ENCODE peak calls at places on chromosomes 11 and 22, in eight cellular contexts. J, G, N, F, C, R, I and K are unnamed samples.

GRCh38 chr11:105151936-105152554 is 12.5 kb upstream of the CARD18 start:
- DNase-seq in I (no peak), J (no peak), R (no peak), C (no peak), F (peak), G (no peak), N (no peak), K (no peak)

GRCh38 chr11:19939415-19939929 is 220.8 kb downstream of the DBX1 start:
- DNase-seq in I (no peak), N (no peak), J (no peak), C (no peak), G (no peak), R (no peak), F (no peak), K (no peak)

GRCh38 chr11:1870721-1871466 is 18.0 kb downstream of the LSP1 start:
- DNase-seq in N (peak), F (no peak), C (no peak), I (no peak), J (no peak), G (no peak), R (no peak), K (no peak)

GRCh38 chr11:2807276-2807681 is 78.3 kb downstream of the CDKN1C start:
- DNase-seq in G (peak), C (no peak), F (no peak), N (peak), R (peak), I (peak), J (no peak), K (no peak)

GRCh38 chr11:16301462-16301861 is 54.9 kb downstream of the SOX6 start:
- DNase-seq in F (no peak), G (no peak), I (no peak), J (no peak), R (no peak), C (no peak), N (no peak), K (no peak)

GRCh38 chr11:87878373-87878779 is 296.9 kb downstream of the RAB38 start:
- DNase-seq in C (no peak), R (peak), F (peak), G (no peak), N (no peak), I (peak), J (peak), K (peak)

GRCh38 chr11:62850911-62851806 is 11.8 kb upstream of the WDR74 start:
- DNase-seq in N (no peak), J (no peak), R (peak), C (no peak), F (no peak), G (peak), I (peak), K (no peak)

GRCh38 chr22:30863161-30863833 is 105.3 kb downstream of the MORC2 start:
- DNase-seq in I (peak), R (peak), J (no peak), C (no peak), F (peak), G (no peak), N (peak), K (no peak)

GRCh38 chr11:28107331-28107725 is 628 bp downstream of the KIF18A start:
- DNase-seq in N (no peak), J (no peak), F (peak), I (peak), R (no peak), C (no peak), G (peak), K (no peak)

GRCh38 chr11:57647960-57648776 is 1.5 kb downstream of the YPEL4 start:
- DNase-seq in I (no peak), R (no peak), C (no peak), N (no peak), G (no peak), F (no peak), J (no peak), K (no peak)

GRCh38 chr11:73087730-73088129 is 54.4 kb downstream of the FCHSD2 start:
- DNase-seq in N (no peak), I (no peak), C (no peak), R (no peak), J (no peak), F (peak), G (no peak), K (no peak)

GRCh38 chr11:3201112-3201581 is 17.5 kb downstream of the MRGPRG start:
- DNase-seq in I (no peak), R (no peak), F (no peak), N (no peak), C (no peak), G (no peak), J (no peak), K (no peak)

DNA sequence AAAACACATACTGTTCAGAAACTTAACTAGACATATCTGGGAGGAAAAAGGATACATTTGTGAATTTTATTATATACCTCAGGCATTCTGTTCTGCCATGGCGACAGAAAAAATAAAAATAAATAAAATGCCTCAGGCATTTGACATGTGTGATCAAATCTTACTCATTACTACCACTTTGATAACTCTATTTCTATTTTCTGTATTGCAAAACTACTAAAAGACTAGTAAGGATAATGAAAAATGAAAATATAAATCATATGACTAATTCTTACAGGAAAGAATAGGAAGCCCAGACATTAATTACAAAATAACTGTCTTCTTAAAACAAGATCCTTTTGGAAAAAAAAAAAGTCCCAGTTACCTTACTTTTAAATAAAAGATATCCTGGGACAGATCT is 5.3 kb downstream of the PICALM start:
- DNase-seq in C (no peak), N (no peak), R (no peak), J (no peak), G (no peak), I (no peak), F (no peak), K (no peak)
- H3K4me3 ChIP-seq in C (no peak), N (no peak), R (no peak), J (no peak), G (no peak), I (no peak), F (no peak), K (no peak)

DNA sequence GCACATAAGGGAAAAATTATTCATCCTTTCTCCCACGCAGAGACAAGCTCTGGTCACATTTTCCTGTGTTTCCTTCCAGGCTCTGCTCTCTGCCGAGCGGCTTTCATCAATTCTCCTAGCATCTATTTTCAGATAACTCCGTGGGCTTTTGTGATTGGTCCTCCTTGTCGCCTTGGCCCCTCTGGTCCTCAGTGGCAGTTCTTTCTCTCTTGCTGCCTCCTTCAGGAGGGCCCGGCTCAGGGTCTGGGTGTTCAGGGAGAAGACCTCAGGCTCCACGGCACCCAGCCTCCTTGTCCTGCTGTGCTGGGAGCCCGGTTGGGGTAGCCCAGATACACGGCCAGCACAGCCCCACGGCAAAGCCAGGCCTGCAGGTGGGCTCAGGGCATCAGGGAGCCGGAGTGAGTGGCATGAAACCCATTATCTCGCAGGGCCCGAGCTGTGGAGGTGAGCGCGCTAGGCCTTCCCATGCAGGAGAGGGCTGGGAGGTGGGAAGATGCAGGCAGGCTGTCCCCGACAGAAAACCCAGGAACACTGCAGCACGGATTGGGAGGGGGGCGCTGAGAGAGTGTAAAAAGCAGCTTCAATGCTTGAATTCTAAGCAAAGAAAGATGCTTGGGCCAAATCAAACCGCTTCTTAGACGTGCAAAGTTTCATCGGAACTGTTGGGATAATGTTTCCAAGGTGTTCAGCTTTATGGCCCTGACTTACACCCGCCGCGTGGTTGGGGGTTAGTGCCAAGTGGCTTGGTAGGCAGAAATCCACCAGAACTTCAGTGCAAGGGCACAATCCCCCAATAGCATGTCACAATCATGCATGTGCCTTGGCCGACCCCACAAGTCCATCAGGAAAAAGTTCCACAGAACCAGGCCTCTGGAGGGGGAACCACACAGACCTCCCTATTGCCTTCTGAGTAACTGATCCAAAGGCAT is 81.9 kb upstream of the WNT7B start:
- DNase-seq in R (peak), C (no peak), F (no peak), I (no peak), G (peak), J (no peak), N (peak), K (no peak)
- TF ChIP-seq CTCF in R (no peak), C (no peak), F (no peak), I (no peak), G (no peak), J (peak), N (no peak), K (no peak)

DNA sequence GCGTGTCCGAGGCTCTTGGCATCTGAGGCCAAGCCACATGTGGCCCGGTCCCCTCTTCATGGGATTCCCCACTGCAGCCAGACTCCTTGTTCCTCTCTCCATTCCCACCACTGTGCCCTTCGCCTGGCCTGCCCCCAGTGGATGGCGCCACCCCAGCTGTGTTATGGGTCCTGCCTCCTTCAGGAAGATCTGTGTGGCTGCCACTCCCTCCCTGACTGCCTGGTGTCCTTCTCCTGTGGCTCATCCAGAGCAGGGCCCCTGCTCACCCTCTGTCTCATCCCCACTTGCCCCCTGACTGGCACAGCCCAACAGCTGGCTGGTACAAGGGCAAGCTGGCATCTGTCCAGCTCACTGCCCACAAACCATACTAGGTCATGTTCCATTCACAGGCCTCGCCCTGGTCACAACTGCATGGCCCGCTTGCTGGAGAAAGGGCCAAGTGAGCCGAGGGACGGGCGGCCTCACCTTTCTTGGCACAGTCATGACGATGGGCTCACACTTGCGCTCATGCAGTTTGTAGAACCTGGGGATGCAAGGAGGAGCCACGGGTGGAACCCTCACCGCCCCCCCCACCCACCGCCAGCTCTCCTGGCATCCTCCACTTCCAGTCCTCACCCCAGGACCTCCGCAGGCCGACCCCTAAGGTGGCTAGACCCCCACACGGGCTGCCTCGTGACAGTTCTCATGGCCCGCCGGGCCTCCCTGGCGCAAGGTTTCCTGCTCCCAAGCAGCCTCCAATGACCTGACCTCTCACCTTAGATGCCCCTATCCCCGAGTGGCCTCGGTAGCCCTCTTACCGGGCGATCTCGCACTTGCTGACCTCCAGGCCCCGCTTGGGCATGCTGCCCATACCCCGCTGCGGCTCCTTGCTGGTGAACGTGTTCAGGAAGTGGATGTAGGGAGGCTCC is 2.1 kb upstream of the PTPRCAP start:
- DNase-seq in F (no peak), N (no peak), I (peak), C (no peak), R (no peak), J (no peak), G (peak), K (no peak)
- H3K4me3 ChIP-seq in F (no peak), N (no peak), I (no peak), C (no peak), R (no peak), J (no peak), G (no peak), K (no peak)

GRCh38 chr11:118640332-118641154 is 33.1 kb downstream of the PHLDB1 start:
- DNase-seq in F (no peak), J (no peak), G (peak), N (no peak), I (no peak), R (no peak), C (no peak), K (no peak)
- TF ChIP-seq CTCF in F (no peak), J (peak), G (peak), N (no peak), I (peak), R (peak), C (no peak), K (peak)

DNA sequence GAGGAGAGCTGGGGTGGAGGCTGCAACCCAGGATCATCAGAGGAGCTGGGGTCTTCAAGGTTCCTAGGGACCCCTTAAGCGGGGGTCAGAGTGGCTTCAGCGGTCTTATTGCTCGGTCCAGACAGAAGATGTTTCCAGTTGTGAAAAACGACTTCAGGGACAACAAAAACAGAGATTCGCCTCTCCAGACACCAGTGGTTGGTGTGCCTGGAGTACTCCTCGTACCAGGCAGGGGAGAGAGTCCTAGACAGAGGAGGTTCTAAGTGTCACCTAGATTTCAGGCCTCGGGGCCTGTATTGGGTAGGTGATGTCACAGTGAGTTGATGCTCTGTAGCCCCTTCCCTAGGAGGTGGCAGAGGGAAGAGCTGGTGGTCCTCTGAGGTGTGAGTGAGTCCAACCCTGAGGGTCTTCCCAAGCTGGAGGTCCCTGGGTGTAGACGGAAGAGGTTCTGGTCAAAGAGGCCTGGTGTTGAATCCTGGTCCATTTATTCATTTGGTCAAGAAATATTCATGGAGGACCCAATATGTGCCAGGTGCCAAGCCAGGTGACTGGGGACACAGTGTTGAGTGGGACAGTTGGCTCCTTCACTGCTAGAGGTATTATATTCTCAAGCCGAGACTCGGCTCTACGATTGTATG is 4.4 kb upstream of the IGLL5 start:
- DNase-seq in I (no peak), J (no peak), G (no peak), C (no peak), F (no peak), N (no peak), R (no peak), K (no peak)
- H3K4me3 ChIP-seq in I (no peak), J (no peak), G (no peak), C (no peak), F (no peak), N (no peak), R (no peak), K (no peak)

GRCh38 chr22:46686221-46686872 is 51.7 kb downstream of the CERK start:
- DNase-seq in G (no peak), N (no peak), F (no peak), C (no peak), J (no peak), I (no peak), R (no peak), K (no peak)
- TF ChIP-seq CTCF in G (no peak), N (no peak), F (no peak), C (no peak), J (no peak), I (no peak), R (no peak), K (no peak)

GRCh38 chr22:37356922-37357321 is 70.4 kb downstream of the ELFN2 start:
- DNase-seq in F (no peak), G (no peak), I (no peak), N (no peak), C (no peak), J (no peak), R (no peak), K (no peak)
- H3K4me3 ChIP-seq in F (no peak), G (no peak), I (no peak), N (no peak), C (no peak), J (no peak), R (no peak), K (no peak)

GRCh38 chr22:24178502-24179440 is 2.5 kb upstream of the SUSD2 start:
- DNase-seq in F (no peak), I (no peak), J (no peak), N (no peak), R (no peak), C (no peak), G (peak), K (no peak)
- TF ChIP-seq CTCF in F (peak), I (peak), J (peak), N (no peak), R (peak), C (no peak), G (peak), K (peak)

GRCh38 chr11:46555269-46556054 is 38.4 kb downstream of the AMBRA1 start:
- DNase-seq in F (no peak), I (no peak), C (no peak), G (no peak), N (no peak), R (no peak), J (peak), K (peak)

GRCh38 chr11:46557684-46558151 is 36.1 kb downstream of the AMBRA1 start:
- DNase-seq in G (no peak), F (peak), J (no peak), R (no peak), N (no peak), C (no peak), I (peak), K (no peak)

GRCh38 chr11:46551261-46551660 is 42.6 kb downstream of the AMBRA1 start:
- DNase-seq in R (no peak), J (no peak), G (no peak), N (no peak), F (no peak), C (no peak), I (no peak), K (no peak)

GRCh38 chr11:46553746-46554204 is 40.0 kb downstream of the AMBRA1 start:
- DNase-seq in R (no peak), N (no peak), C (no peak), I (peak), F (no peak), G (no peak), J (no peak), K (no peak)

GRCh38 chr11:46554205-46555162 is 39.3 kb downstream of the AMBRA1 start:
- DNase-seq in C (no peak), F (peak), N (no peak), J (peak), R (peak), I (peak), G (no peak), K (peak)
- H3K4me3 ChIP-seq in C (no peak), F (no peak), N (no peak), J (no peak), R (no peak), I (no peak), G (no peak), K (no peak)

DNA sequence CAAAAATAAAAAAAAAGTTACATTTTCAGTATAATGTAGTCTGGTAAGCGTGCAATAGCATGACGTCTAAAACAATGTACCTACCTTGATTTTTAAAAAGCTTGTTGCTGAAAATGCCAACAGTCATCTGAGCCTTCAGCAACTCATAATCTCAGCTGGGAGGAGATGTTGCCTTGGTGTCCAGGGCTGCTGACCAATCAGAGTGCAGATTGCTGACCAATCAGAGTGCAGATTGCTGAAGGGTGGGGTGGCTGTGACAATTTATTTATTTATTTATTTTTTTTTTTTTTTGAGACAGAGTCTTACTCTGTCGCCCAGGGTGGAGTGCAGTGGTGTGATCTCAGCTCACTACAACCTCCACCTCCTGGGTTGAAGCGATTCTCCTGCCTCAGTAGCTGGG is 17.8 kb downstream of the ZBED4 start:
- DNase-seq in I (no peak), C (no peak), J (no peak), G (no peak), N (no peak), R (no peak), F (no peak), K (no peak)
- TF ChIP-seq CTCF in I (no peak), C (no peak), J (no peak), G (no peak), N (no peak), R (no peak), F (no peak), K (no peak)